ENCODE peak calls at places on chromosomes 13 and 19, in four cellular contexts. One of them, this sample, is unnamed.

GRCh38 chr19:34259367-34259865 is 5.1 kb downstream of the GARRE1 start:
- DNase-seq in IMR-90: peak; percentile 45
- DNase-seq in H1: no peak
- DNase-seq in MM.1S: no peak
- DNase-seq in this sample: no peak

GRCh38 chr13:78102121-78102677 is 183.6 kb upstream of the EDNRB start:
- DNase-seq in H1: no peak
- DNase-seq in MM.1S: peak; percentile 78
- DNase-seq in IMR-90: peak; percentile 52
- DNase-seq in this sample: peak; percentile 40

GRCh38 chr19:4929186-4929585 is 19.9 kb downstream of the UHRF1 start:
- DNase-seq in H1: no peak
- DNase-seq in IMR-90: no peak
- DNase-seq in MM.1S: no peak
- DNase-seq in this sample: peak; percentile 84

GRCh38 chr13:62432906-62433305 is 1017.3 kb upstream of the PCDH20 start:
- DNase-seq in IMR-90: no peak
- DNase-seq in MM.1S: no peak
- DNase-seq in H1: no peak
- DNase-seq in this sample: no peak

GRCh38 chr19:40663712-40664692 is 26.4 kb downstream of the NUMBL start:
- DNase-seq in H1: no peak
- DNase-seq in IMR-90: peak; percentile 50
- DNase-seq in MM.1S: no peak
- DNase-seq in this sample: peak; percentile 44

GRCh38 chr13:112686987-112687386 is 2.9 kb upstream of the ATP11A start:
- DNase-seq in IMR-90: no peak
- DNase-seq in H1: peak; percentile 26
- DNase-seq in MM.1S: no peak
- DNase-seq in this sample: no peak

GRCh38 chr19:49851456-49852259 is 699 bp downstream of the PTOV1 start:
- DNase-seq in MM.1S: peak; percentile 28
- DNase-seq in IMR-90: no peak
- DNase-seq in H1: peak; percentile 69
- DNase-seq in this sample: no peak

GRCh38 chr13:32495429-32495828 is 43.2 kb downstream of the N4BP2L2 start:
- DNase-seq in MM.1S: no peak
- DNase-seq in IMR-90: no peak
- DNase-seq in H1: no peak
- DNase-seq in this sample: no peak

GRCh38 chr19:1105217-1105872 is 1.6 kb downstream of the GPX4 start:
- DNase-seq in H1: no peak
- DNase-seq in MM.1S: no peak
- DNase-seq in IMR-90: peak; percentile 35
- DNase-seq in this sample: no peak

GRCh38 chr19:18832331-18833140 is 777 bp downstream of the UPF1 start:
- DNase-seq in IMR-90: no peak
- DNase-seq in H1: peak; percentile 67
- DNase-seq in MM.1S: peak; percentile 49
- DNase-seq in this sample: no peak

GRCh38 chr13:40590112-40590862 is 76.2 kb downstream of the FOXO1 start:
- DNase-seq in H1: no peak
- DNase-seq in MM.1S: no peak
- DNase-seq in IMR-90: no peak
- DNase-seq in this sample: no peak

GRCh38 chr13:91014696-91015095 is 332.8 kb upstream of the MIR17HG start:
- DNase-seq in MM.1S: no peak
- DNase-seq in H1: no peak
- DNase-seq in IMR-90: no peak
- DNase-seq in this sample: no peak

GRCh38 chr19:22935151-22935550 is 67.8 kb downstream of the ZNF728 start:
- DNase-seq in H1: no peak
- DNase-seq in MM.1S: no peak
- DNase-seq in IMR-90: no peak
- DNase-seq in this sample: no peak

GRCh38 chr19:35223084-35223790 is 5.3 kb downstream of the FAM187B start:
- DNase-seq in IMR-90: no peak
- DNase-seq in H1: no peak
- DNase-seq in MM.1S: no peak
- DNase-seq in this sample: no peak

GRCh38 chr13:44417876-44418275 is 44.3 kb downstream of the SERP2 start:
- DNase-seq in IMR-90: no peak
- DNase-seq in MM.1S: no peak
- DNase-seq in H1: no peak
- DNase-seq in this sample: no peak

GRCh38 chr13:73803997-73804396 is 330.2 kb downstream of the KLF12 start:
- DNase-seq in H1: no peak
- DNase-seq in IMR-90: peak; percentile 74
- DNase-seq in MM.1S: no peak
- DNase-seq in this sample: peak; percentile 58

GRCh38 chr13:60351326-60351725 is 45.7 kb upstream of the TDRD3 start:
- DNase-seq in H1: no peak
- DNase-seq in MM.1S: no peak
- DNase-seq in IMR-90: peak; percentile 47
- DNase-seq in this sample: peak; percentile 69

GRCh38 chr19:16403151-16403977 is 68.4 kb downstream of the EPS15L1 start:
- DNase-seq in IMR-90: no peak
- DNase-seq in H1: no peak
- DNase-seq in MM.1S: no peak
- DNase-seq in this sample: no peak

GRCh38 chr13:44231786-44232516 is 141.7 kb upstream of the SERP2 start:
- DNase-seq in MM.1S: no peak
- DNase-seq in IMR-90: peak; percentile 96
- DNase-seq in H1: peak; percentile 62
- DNase-seq in this sample: peak; percentile 96

GRCh38 chr19:35213678-35214632 is 14.6 kb downstream of the FAM187B start:
- DNase-seq in MM.1S: peak; percentile 98
- DNase-seq in H1: no peak
- DNase-seq in IMR-90: peak; percentile 64
- DNase-seq in this sample: peak; percentile 7

GRCh38 chr13:45372189-45373115 is 31.5 kb upstream of the TPT1 start:
- DNase-seq in MM.1S: no peak
- DNase-seq in H1: no peak
- DNase-seq in IMR-90: peak; percentile 15
- DNase-seq in this sample: no peak

GRCh38 chr13:35514166-35514565 is 37.7 kb upstream of the MAB21L1 start:
- DNase-seq in IMR-90: no peak
- DNase-seq in MM.1S: no peak
- DNase-seq in H1: no peak
- DNase-seq in this sample: no peak

GRCh38 chr13:54593504-54593903 is 1564.9 kb downstream of the OLFM4 start:
- DNase-seq in MM.1S: no peak
- DNase-seq in H1: no peak
- DNase-seq in IMR-90: no peak
- DNase-seq in this sample: no peak

GRCh38 chr13:108269601-108270328 is at the start of gene TNFSF13B:
- DNase-seq in H1: peak; percentile 60
- DNase-seq in IMR-90: peak; percentile 40
- DNase-seq in MM.1S: peak; percentile 70
- DNase-seq in this sample: no peak

GRCh38 chr19:32651729-32652140 is 23.2 kb downstream of the ANKRD27 start:
- DNase-seq in MM.1S: no peak
- DNase-seq in IMR-90: peak; percentile 11
- DNase-seq in H1: peak; percentile 77
- DNase-seq in this sample: no peak

GRCh38 chr19:5953680-5954213 is 24.2 kb downstream of the RANBP3 start:
- DNase-seq in H1: no peak
- DNase-seq in MM.1S: no peak
- DNase-seq in IMR-90: no peak
- DNase-seq in this sample: peak; percentile 38

GRCh38 chr19:11480081-11480926 is 542 bp downstream of the ELAVL3 start:
- DNase-seq in IMR-90: no peak
- DNase-seq in MM.1S: no peak
- DNase-seq in H1: no peak
- DNase-seq in this sample: no peak

GRCh38 chr19:52957591-52957990 is 5.1 kb downstream of the ZNF816 start:
- DNase-seq in MM.1S: no peak
- DNase-seq in IMR-90: no peak
- DNase-seq in H1: no peak
- DNase-seq in this sample: no peak

GRCh38 chr19:52963229-52963760 is 614 bp upstream of the ZNF816 start:
- DNase-seq in MM.1S: no peak
- DNase-seq in IMR-90: no peak
- DNase-seq in H1: peak; percentile 66
- DNase-seq in this sample: no peak

GRCh38 chr19:52959613-52960295 is 2.9 kb downstream of the ZNF816 start:
- DNase-seq in IMR-90: no peak
- DNase-seq in MM.1S: no peak
- DNase-seq in H1: no peak
- DNase-seq in this sample: no peak

GRCh38 chr19:52962394-52963228 is at the start of gene ZNF816:
- DNase-seq in IMR-90: peak; percentile 88
- DNase-seq in H1: peak; percentile 99
- DNase-seq in MM.1S: peak; percentile 60
- DNase-seq in this sample: peak; percentile 85

GRCh38 chr19:52961981-52962380 is 700 bp downstream of the ZNF816 start:
- DNase-seq in IMR-90: no peak
- DNase-seq in MM.1S: no peak
- DNase-seq in H1: no peak
- DNase-seq in this sample: no peak
- H3K9ac ChIP-seq in IMR-90: peak overlapping the region; percentile 76
- H3K9ac ChIP-seq in MM.1S: no peak overlapping the region
- H3K9ac ChIP-seq in H1: peak overlapping the region; percentile 65
- H3K9ac ChIP-seq in this sample: peak overlapping the region; percentile 81

DNA sequence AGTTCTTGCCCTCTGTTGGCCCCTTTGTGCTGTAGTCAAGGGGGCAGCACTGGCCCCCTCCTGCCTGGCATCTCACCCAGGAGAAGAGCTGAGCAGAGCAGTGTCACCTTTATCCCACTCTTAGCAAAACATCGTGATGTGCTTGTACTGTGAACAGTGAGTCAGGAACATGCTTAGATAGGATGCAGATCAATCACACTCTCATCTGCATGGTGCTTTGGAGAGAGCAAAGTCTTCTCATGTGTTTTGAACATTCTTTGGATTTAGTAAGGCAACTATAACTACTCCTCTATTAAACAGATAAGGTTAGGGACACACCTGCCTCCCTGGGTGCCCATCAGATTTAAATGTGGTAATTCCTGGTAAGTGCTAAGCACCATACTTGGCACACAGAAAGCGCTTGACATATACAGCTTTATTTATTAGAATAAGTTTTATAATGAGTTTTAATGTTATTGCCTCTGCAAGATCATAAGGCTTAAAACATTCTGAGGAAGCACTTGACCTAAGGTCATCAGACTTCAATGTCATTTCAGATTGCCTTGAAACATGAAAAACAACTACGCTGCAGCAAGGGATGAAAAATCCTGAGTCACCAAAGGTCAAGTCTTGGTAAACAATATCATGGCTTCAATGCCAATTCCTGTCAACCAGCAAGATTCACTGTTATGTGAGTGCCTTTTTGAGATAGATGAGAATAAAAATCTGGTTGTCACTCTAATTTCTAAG is 82.4 kb upstream of the IRS2 start:
- DNase-seq in MM.1S: no peak
- DNase-seq in IMR-90: peak; percentile 17
- DNase-seq in H1: no peak
- DNase-seq in this sample: no peak
- H2AFZ ChIP-seq in MM.1S: no peak overlapping the region
- H2AFZ ChIP-seq in IMR-90: peak overlapping the region; percentile 91
- H2AFZ ChIP-seq in H1: no peak overlapping the region
- H2AFZ ChIP-seq in this sample: no peak overlapping the region

GRCh38 chr13:33797622-33798021 is 20.3 kb upstream of the RFC3 start:
- DNase-seq in MM.1S: peak; percentile 39
- DNase-seq in IMR-90: no peak
- DNase-seq in H1: no peak
- DNase-seq in this sample: peak; percentile 36
- H3K4me2 ChIP-seq in MM.1S: no peak overlapping the region
- H3K4me2 ChIP-seq in IMR-90: peak overlapping the region; percentile 50
- H3K4me2 ChIP-seq in H1: no peak overlapping the region
- H3K4me2 ChIP-seq in this sample: no peak overlapping the region

GRCh38 chr19:2139385-2140192 is 11.8 kb downstream of the AP3D1 start:
- DNase-seq in IMR-90: no peak
- DNase-seq in MM.1S: no peak
- DNase-seq in H1: no peak
- DNase-seq in this sample: no peak
- H3K9ac ChIP-seq in IMR-90: no peak overlapping the region
- H3K9ac ChIP-seq in MM.1S: no peak overlapping the region
- H3K9ac ChIP-seq in H1: no peak overlapping the region
- H3K9ac ChIP-seq in this sample: no peak overlapping the region

GRCh38 chr19:12730054-12730453 is 4.4 kb downstream of the TRIR start:
- DNase-seq in IMR-90: no peak
- DNase-seq in H1: no peak
- DNase-seq in MM.1S: no peak
- DNase-seq in this sample: no peak

GRCh38 chr19:12731337-12731736 is 3.1 kb downstream of the TRIR start:
- DNase-seq in IMR-90: no peak
- DNase-seq in MM.1S: no peak
- DNase-seq in H1: no peak
- DNase-seq in this sample: no peak

GRCh38 chr19:12726988-12727316 is 3.2 kb upstream of the TNPO2 start:
- DNase-seq in H1: no peak
- DNase-seq in MM.1S: no peak
- DNase-seq in IMR-90: no peak
- DNase-seq in this sample: no peak

GRCh38 chr19:12723643-12724426 is at the start of gene TNPO2:
- DNase-seq in H1: peak; percentile 89
- DNase-seq in IMR-90: peak; percentile 62
- DNase-seq in MM.1S: peak; percentile 78
- DNase-seq in this sample: peak; percentile 54

DNA sequence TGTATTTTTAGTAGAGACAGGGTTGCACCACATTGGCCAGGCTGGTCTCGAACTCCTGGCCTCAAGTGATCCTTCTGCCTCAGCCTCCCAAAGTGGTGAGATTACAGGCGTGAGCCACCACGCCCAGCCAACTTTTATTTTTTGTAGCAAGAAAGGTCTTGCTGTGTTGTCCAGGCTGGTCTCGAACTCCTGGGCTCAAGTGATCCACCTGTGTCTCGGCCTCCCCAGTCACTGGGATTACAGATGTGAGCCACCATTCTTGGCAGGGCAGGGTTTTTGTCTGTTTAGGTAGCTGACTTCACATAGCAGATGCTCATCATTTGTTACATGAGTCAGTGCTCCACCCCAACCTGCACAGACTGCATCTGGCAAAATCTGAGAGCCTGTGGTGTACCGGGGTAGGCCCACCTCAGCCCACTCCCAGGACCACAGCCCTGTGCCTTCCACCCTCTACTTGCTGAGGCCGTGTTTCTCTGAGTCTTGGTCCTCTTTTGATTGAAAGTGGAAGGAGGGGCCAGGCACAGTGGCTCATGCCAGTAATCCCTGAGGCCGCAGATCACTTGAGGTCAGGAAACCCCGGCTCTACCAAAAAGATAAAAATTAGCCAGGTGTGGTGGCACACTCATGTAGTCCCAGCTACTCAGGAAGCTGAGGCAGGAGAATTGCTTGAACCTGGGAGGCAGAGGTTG is 4.2 kb upstream of the TNPO2 start:
- DNase-seq in IMR-90: no peak
- DNase-seq in MM.1S: no peak
- DNase-seq in H1: no peak
- DNase-seq in this sample: no peak
- H2AFZ ChIP-seq in IMR-90: no peak overlapping the region
- H2AFZ ChIP-seq in MM.1S: no peak overlapping the region
- H2AFZ ChIP-seq in H1: no peak overlapping the region
- H2AFZ ChIP-seq in this sample: no peak overlapping the region

This sample was measured in astrocyte.